ENCODE peak calls at places on chromosomes 5 and 9, in ten cellular contexts. Y is stomach; Q is CD4-positive, alpha-beta T cell; M is transverse colon; A is A549; Z is fibroblast of mammary gland; F is left ventricle myocardium inferior; C is endothelial cell; W is GM06990; V is glutamatergic neuron. O is an unnamed sample.

GRCh38 chr5:149267241-149267973 is 4.3 kb upstream of the AFAP1L1 start:
- DNase-seq in Y (no peak), Q (no peak), M (no peak), A (no peak), Z (no peak), F (no peak), C (no peak), W (no peak), V (no peak), O (no peak)

GRCh38 chr9:136403538-136403914 is 3.6 kb upstream of the SNAPC4 start:
- DNase-seq in Y (no peak), Q (peak), M (no peak), A (no peak), Z (no peak), F (no peak), C (no peak), W (peak), V (no peak), O (no peak)

GRCh38 chr5:43602818-43603534 is at the start of gene NNT:
- DNase-seq in Y (peak), Q (peak), M (peak), A (peak), Z (peak), F (peak), C (peak), W (peak), V (peak), O (peak)

GRCh38 chr9:137247135-137247915 is 3.8 kb upstream of the STPG3 start:
- DNase-seq in Y (no peak), Q (no peak), M (no peak), A (no peak), Z (no peak), F (no peak), C (no peak), W (no peak), V (no peak), O (no peak)

GRCh38 chr9:108889649-108890067 is 27.6 kb downstream of the ACTL7A start:
- DNase-seq in Y (no peak), Q (no peak), M (no peak), A (no peak), Z (peak), F (no peak), C (no peak), W (no peak), V (no peak), O (peak)

GRCh38 chr5:66896207-66896606 is 300.0 kb downstream of the MAST4 start:
- DNase-seq in Y (no peak), Q (no peak), M (no peak), A (no peak), Z (no peak), F (no peak), C (no peak), W (no peak), V (no peak), O (no peak)

GRCh38 chr9:5652810-5653209 is 23.9 kb downstream of the RIC1 start:
- DNase-seq in Y (no peak), Q (no peak), M (no peak), A (no peak), Z (peak), F (no peak), C (no peak), W (no peak), V (no peak), O (no peak)

GRCh38 chr9:137757613-137758029 is 120.0 kb upstream of the CACNA1B start:
- DNase-seq in Y (no peak), Q (no peak), M (peak), A (no peak), Z (peak), F (no peak), C (no peak), W (peak), V (no peak), O (no peak)

GRCh38 chr5:111960466-111961215 is 203.6 kb upstream of the NREP start:
- DNase-seq in Y (no peak), Q (no peak), M (no peak), A (no peak), Z (peak), F (no peak), C (no peak), W (no peak), V (no peak), O (no peak)

GRCh38 chr5:36728697-36729543 is 122.5 kb downstream of the SLC1A3 start:
- DNase-seq in Y (no peak), Q (no peak), M (no peak), A (peak), Z (peak), F (no peak), C (no peak), W (no peak), V (no peak), O (peak)

GRCh38 chr5:81045389-81045807 is 85.2 kb downstream of the RASGRF2 start:
- DNase-seq in Y (no peak), Q (no peak), M (no peak), A (no peak), Z (no peak), F (no peak), C (no peak), W (no peak), V (no peak), O (no peak)

GRCh38 chr9:114310471-114311450 is 12.1 kb upstream of the ORM1 start:
- DNase-seq in Y (peak), Q (no peak), M (no peak), A (no peak), Z (no peak), F (no peak), C (no peak), W (no peak), V (no peak), O (no peak)

GRCh38 chr9:98603821-98604383 is 104.8 kb downstream of the GABBR2 start:
- DNase-seq in Y (no peak), Q (no peak), M (no peak), A (no peak), Z (peak), F (no peak), C (no peak), W (no peak), V (no peak), O (no peak)

GRCh38 chr5:148290271-148291195 is 21.7 kb upstream of the SPINK7 start:
- DNase-seq in Y (no peak), Q (no peak), M (no peak), A (no peak), Z (peak), F (no peak), C (no peak), W (no peak), V (no peak), O (peak)

GRCh38 chr9:120308495-120308894 is 271.5 kb downstream of the CDK5RAP2 start:
- DNase-seq in Y (no peak), Q (no peak), M (no peak), A (no peak), Z (no peak), F (no peak), C (no peak), W (no peak), V (no peak), O (no peak)

GRCh38 chr9:107280543-107280942 is 2.5 kb upstream of the RAD23B start:
- DNase-seq in Y (no peak), Q (no peak), M (no peak), A (no peak), Z (peak), F (no peak), C (no peak), W (no peak), V (no peak), O (no peak)

GRCh38 chr5:13746026-13746425 is 198.5 kb downstream of the DNAH5 start:
- DNase-seq in Y (no peak), Q (no peak), M (no peak), A (no peak), Z (no peak), F (no peak), C (no peak), W (no peak), V (no peak), O (no peak)

GRCh38 chr5:83844320-83845068 is 123.8 kb upstream of the HAPLN1 start:
- DNase-seq in Y (no peak), Q (no peak), M (peak), A (peak), Z (peak), F (no peak), C (no peak), W (peak), V (no peak), O (peak)

GRCh38 chr5:116441223-116441622 is 133.4 kb downstream of the SEMA6A start:
- DNase-seq in Y (no peak), Q (no peak), M (no peak), A (no peak), Z (no peak), F (no peak), C (no peak), W (no peak), V (no peak), O (no peak)

GRCh38 chr5:41636605-41637004 is 126.2 kb upstream of the PLCXD3 start:
- DNase-seq in Y (no peak), Q (no peak), M (no peak), A (peak), Z (peak), F (no peak), C (peak), W (no peak), V (peak), O (peak)

GRCh38 chr5:172833691-172834569 is at the start of gene ERGIC1:
- DNase-seq in Y (peak), Q (peak), M (peak), A (peak), Z (peak), F (peak), C (peak), W (peak), V (peak), O (peak)

GRCh38 chr9:16612627-16613026 is 257.8 kb downstream of the BNC2 start:
- DNase-seq in Y (no peak), Q (no peak), M (no peak), A (no peak), Z (peak), F (no peak), C (no peak), W (no peak), V (no peak), O (no peak)

GRCh38 chr5:45376463-45376862 is 319.7 kb downstream of the HCN1 start:
- DNase-seq in Y (no peak), Q (no peak), M (no peak), A (no peak), Z (peak), F (no peak), C (no peak), W (no peak), V (no peak), O (no peak)

GRCh38 chr9:123590499-123590898 is 234.5 kb downstream of the CRB2 start:
- DNase-seq in Y (no peak), Q (no peak), M (no peak), A (no peak), Z (no peak), F (no peak), C (no peak), W (no peak), V (no peak), O (no peak)

GRCh38 chr5:157172408-157172807 is 6.3 kb upstream of the GARIN3 start:
- DNase-seq in Y (no peak), Q (no peak), M (peak), A (no peak), Z (no peak), F (no peak), C (no peak), W (peak), V (no peak), O (no peak)

GRCh38 chr9:135137398-135137832 is 49.9 kb downstream of the OLFM1 start:
- DNase-seq in Y (no peak), Q (no peak), M (no peak), A (no peak), Z (peak), F (no peak), C (no peak), W (no peak), V (no peak), O (no peak)

GRCh38 chr5:153866176-153866575 is 172.5 kb downstream of the FAM114A2 start:
- DNase-seq in Y (no peak), Q (no peak), M (no peak), A (no peak), Z (peak), F (no peak), C (no peak), W (no peak), V (no peak), O (no peak)

GRCh38 chr5:107959573-107960279 is 289.0 kb upstream of the EFNA5 start:
- DNase-seq in Y (no peak), Q (no peak), M (no peak), A (no peak), Z (no peak), F (no peak), C (no peak), W (no peak), V (no peak), O (no peak)

GRCh38 chr5:55172051-55172899 is 702 bp downstream of the CDC20B start:
- DNase-seq in Y (peak), Q (peak), M (peak), A (peak), Z (peak), F (no peak), C (peak), W (no peak), V (peak), O (peak)

GRCh38 chr5:169627551-169627950 is 9.5 kb upstream of the DOCK2 start:
- DNase-seq in Y (no peak), Q (no peak), M (no peak), A (no peak), Z (no peak), F (no peak), C (no peak), W (no peak), V (no peak), O (no peak)

GRCh38 chr5:169631360-169631759 is 5.7 kb upstream of the DOCK2 start:
- DNase-seq in Y (no peak), Q (no peak), M (no peak), A (no peak), Z (peak), F (no peak), C (no peak), W (no peak), V (no peak), O (no peak)

GRCh38 chr5:169632946-169633345 is 4.1 kb upstream of the DOCK2 start:
- DNase-seq in Y (no peak), Q (no peak), M (no peak), A (no peak), Z (no peak), F (no peak), C (no peak), W (no peak), V (no peak), O (no peak)

GRCh38 chr5:169628891-169629290 is 8.2 kb upstream of the DOCK2 start:
- DNase-seq in Y (no peak), Q (no peak), M (no peak), A (no peak), Z (peak), F (no peak), C (no peak), W (no peak), V (no peak), O (no peak)

DNA sequence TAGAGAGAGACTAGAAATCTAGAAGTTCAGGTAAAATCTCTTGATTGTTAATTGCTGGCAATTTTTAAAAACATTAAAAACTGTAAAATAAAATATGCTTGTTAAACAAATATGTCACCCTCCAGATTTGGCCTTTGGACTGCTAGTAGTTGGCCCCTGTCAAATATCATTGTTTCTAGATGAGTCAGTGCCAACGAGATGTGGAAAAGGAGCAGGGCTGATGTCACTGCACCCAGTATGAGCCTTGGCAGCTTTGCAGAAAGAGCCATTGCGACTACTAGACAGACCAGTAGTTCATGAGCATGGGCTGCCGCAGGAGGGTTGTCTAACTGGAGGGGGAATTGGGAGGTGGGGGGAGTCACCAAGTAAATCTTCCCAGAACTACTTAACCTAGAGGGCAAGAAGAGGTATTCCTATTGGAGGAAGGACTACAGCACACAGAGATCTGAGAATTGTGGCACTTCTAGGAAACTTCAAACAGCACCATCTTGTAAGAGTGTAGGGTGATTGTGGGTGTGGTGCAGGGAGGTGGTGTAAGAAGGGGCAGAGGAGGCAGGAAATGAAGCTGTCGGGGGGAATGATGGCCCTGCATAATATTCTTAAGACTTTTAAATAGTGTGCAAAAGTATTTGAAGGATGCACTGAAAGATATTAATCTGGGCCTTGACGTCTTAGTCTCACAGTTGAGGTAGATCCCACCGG is 7.1 kb upstream of the DOCK2 start:
- DNase-seq in Y (no peak), Q (no peak), M (no peak), A (peak), Z (peak), F (no peak), C (no peak), W (no peak), V (no peak), O (peak)
- TF ChIP-seq CTCF in Y (no peak), Q (no peak), M (no peak), A (no peak), Z (no peak), F (no peak), C (no peak), W (no peak), V (no peak), O (no peak)

GRCh38 chr9:35698231-35698630 is 8.5 kb upstream of the TPM2 start:
- DNase-seq in Y (no peak), Q (no peak), M (no peak), A (no peak), Z (no peak), F (no peak), C (no peak), W (no peak), V (no peak), O (no peak)
- TF ChIP-seq CTCF in Y (no peak), Q (no peak), M (no peak), A (no peak), Z (no peak), F (no peak), C (no peak), W (no peak), V (no peak), O (no peak)

GRCh38 chr9:32823101-32823500 is 39.8 kb downstream of the TMEM215 start:
- DNase-seq in Y (no peak), Q (no peak), M (no peak), A (no peak), Z (no peak), F (no peak), C (no peak), W (no peak), V (no peak), O (no peak)

GRCh38 chr9:32825203-32825602 is 41.9 kb downstream of the TMEM215 start:
- DNase-seq in Y (no peak), Q (no peak), M (no peak), A (no peak), Z (no peak), F (no peak), C (no peak), W (no peak), V (no peak), O (no peak)

GRCh38 chr9:32820322-32820721 is 37.0 kb downstream of the TMEM215 start:
- DNase-seq in Y (no peak), Q (no peak), M (no peak), A (no peak), Z (no peak), F (no peak), C (no peak), W (no peak), V (no peak), O (no peak)
- TF ChIP-seq CTCF in Y (no peak), Q (no peak), M (no peak), A (no peak), Z (no peak), F (no peak), C (no peak), W (no peak), V (no peak), O (no peak)

GRCh38 chr9:96442491-96442890 is 7.5 kb upstream of the HABP4 start:
- DNase-seq in Y (no peak), Q (no peak), M (no peak), A (no peak), Z (no peak), F (no peak), C (no peak), W (no peak), V (no peak), O (no peak)
- TF ChIP-seq CTCF in Y (no peak), Q (no peak), M (no peak), A (no peak), Z (no peak), F (no peak), C (no peak), W (no peak), V (no peak), O (no peak)

GRCh38 chr5:40165789-40166728 is 513.7 kb upstream of the PTGER4 start:
- DNase-seq in Y (no peak), Q (no peak), M (no peak), A (no peak), Z (peak), F (no peak), C (no peak), W (no peak), V (no peak), O (no peak)
- TF ChIP-seq CTCF in Y (no peak), Q (no peak), M (no peak), A (peak), Z (peak), F (peak), C (no peak), W (no peak), V (no peak), O (no peak)

DNA sequence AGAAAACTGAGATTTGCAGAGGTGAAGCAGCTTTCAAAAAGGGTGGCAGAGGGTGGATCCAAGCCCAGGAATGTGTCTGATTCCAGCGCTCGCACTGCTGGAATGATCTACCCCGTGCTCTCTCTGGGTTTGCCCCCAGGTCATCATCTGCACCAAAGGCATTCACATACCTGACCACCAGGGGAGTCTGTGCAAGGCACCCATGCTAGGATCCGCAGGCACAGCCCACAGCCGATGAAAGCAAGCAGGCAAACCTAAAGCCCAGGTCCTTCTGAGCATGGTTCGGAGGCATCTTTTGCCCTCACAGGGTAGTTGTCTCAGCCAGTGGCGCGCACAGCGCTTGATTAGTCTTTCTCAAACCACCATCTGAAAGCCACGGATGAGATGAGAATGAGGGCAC is 56.6 kb downstream of the TEK start:
- DNase-seq in Y (no peak), Q (no peak), M (no peak), A (no peak), Z (no peak), F (no peak), C (no peak), W (no peak), V (no peak), O (peak)
- TF ChIP-seq CTCF in Y (no peak), Q (no peak), M (no peak), A (no peak), Z (no peak), F (no peak), C (no peak), W (peak), V (no peak), O (no peak)

GRCh38 chr9:72412483-72413040 is 47.6 kb upstream of the ZFAND5 start:
- DNase-seq in Y (no peak), Q (no peak), M (no peak), A (no peak), Z (no peak), F (no peak), C (no peak), W (no peak), V (no peak), O (no peak)
- TF ChIP-seq CTCF in Y (no peak), Q (no peak), M (no peak), A (no peak), Z (no peak), F (no peak), C (no peak), W (no peak), V (no peak), O (no peak)

GRCh38 chr9:90774682-90775081 is 26.9 kb upstream of the SYK start:
- DNase-seq in Y (no peak), Q (no peak), M (peak), A (no peak), Z (no peak), F (no peak), C (no peak), W (peak), V (no peak), O (no peak)
- TF ChIP-seq CTCF in Y (no peak), Q (no peak), M (no peak), A (no peak), Z (no peak), F (no peak), C (no peak), W (no peak), V (no peak), O (no peak)

DNA sequence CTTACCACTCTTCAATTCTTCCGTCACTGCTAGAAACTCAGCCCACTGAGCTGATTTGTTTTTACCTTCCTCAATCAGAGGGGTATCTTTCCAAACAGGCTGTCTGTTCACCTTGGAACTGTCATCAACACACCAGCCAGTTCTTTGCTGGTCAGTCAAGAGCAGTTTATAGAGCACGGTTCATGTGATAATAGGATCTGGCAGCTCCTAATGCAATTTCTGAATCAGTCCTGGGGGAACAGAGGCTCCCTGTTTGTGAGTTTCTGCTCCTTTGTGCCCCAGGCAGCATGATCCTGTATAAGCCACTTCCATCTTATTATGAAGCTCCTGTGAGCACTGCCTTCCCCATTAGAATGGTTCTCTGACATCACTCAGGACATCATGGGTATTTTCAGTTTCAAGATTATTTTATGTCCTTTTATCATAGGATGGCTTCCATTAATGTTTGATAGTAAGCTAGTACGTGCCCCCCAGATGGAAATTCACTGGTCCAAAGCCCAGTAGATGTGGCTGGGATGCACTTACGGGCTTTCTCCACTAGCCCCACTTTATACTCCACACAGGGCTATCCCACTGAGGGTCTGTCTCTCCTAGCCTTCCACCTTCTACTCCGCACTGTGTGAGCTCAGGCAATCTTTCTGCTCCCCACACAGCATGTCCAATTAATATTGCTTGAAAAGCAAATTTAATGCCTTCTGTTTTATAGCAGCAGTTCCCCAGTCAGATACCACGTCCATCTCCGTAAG is 85.5 kb upstream of the SPIN1 start:
- DNase-seq in Y (no peak), Q (no peak), M (no peak), A (no peak), Z (no peak), F (no peak), C (no peak), W (no peak), V (no peak), O (no peak)
- TF ChIP-seq CTCF in Y (no peak), Q (no peak), M (no peak), A (no peak), Z (no peak), F (no peak), C (no peak), W (no peak), V (no peak), O (no peak)

O was measured in Caco-2.